ENCODE peak calls at places on chromosomes 13 and 19, in ten cellular contexts. L is HCT116; J is lung; M is CD8-positive, alpha-beta T cell; Q is heart right ventricle; Y is Panc1; K is heart left ventricle; R is lower lobe of right lung; U is thoracic aorta; I is gastrocnemius medialis. X is an unnamed sample.

GRCh38 chr19:38726761-38727301 is 17.4 kb downstream of the CAPN12 start:
- ATAC-seq in U (no peak), Q (no peak), M (peak; percentile 52), Y (no peak), K (no peak), L (no peak), J (no peak), I (no peak), R (no peak), X (no peak)

GRCh38 chr13:102838273-102838672 is 7.6 kb upstream of the ERCC5 start:
- ATAC-seq in M (no peak), L (no peak), R (no peak), K (no peak), Q (no peak), J (no peak), Y (no peak), I (no peak), U (no peak), X (no peak)

GRCh38 chr19:30557927-30558557 is 185.9 kb downstream of the ZNF536 start:
- ATAC-seq in Y (no peak), M (no peak), K (no peak), L (no peak), Q (no peak), R (no peak), I (no peak), J (no peak), U (no peak), X (no peak)

GRCh38 chr19:9431475-9431874 is 3.9 kb downstream of the ZNF266 start:
- ATAC-seq in U (no peak), R (no peak), Y (peak; percentile 62), L (peak; percentile 29), Q (peak; percentile 26), K (peak; percentile 52), I (no peak), J (no peak), M (no peak), X (no peak)

GRCh38 chr13:39881887-39882286 is 226.4 kb downstream of the COG6 start:
- ATAC-seq in R (no peak), U (no peak), I (no peak), Q (no peak), J (no peak), K (no peak), Y (no peak), L (no peak), M (no peak), X (no peak)

GRCh38 chr19:33310606-33311325 is 8.4 kb upstream of the CEBPA start:
- ATAC-seq in K (no peak), I (peak; percentile 86), R (peak; percentile 90), L (peak; percentile 34), J (peak; percentile 50), M (no peak), U (no peak), Y (peak; percentile 39), Q (no peak), X (no peak)

GRCh38 chr13:98068511-98068910 is 74.4 kb upstream of the FARP1 start:
- ATAC-seq in R (peak; percentile 77), J (no peak), Q (no peak), Y (no peak), K (no peak), L (no peak), M (no peak), U (no peak), I (no peak), X (no peak)

GRCh38 chr13:20713751-20714150 is 10.3 kb downstream of the IL17D start:
- ATAC-seq in U (peak; percentile 18), Q (peak; percentile 41), I (no peak), K (peak; percentile 56), Y (no peak), L (no peak), R (no peak), J (no peak), M (no peak), X (no peak)

GRCh38 chr13:75489502-75490263 is 7.7 kb upstream of the TBC1D4 start:
- ATAC-seq in R (peak; percentile 87), Q (no peak), U (no peak), Y (no peak), L (no peak), J (peak; percentile 65), M (peak; percentile 29), I (no peak), K (no peak), X (no peak)

GRCh38 chr19:36092566-36092965 is 18.4 kb upstream of the OVOL3 start:
- ATAC-seq in Q (no peak), I (no peak), J (no peak), U (no peak), M (no peak), R (no peak), L (no peak), K (no peak), Y (peak; percentile 17), X (no peak)

GRCh38 chr19:3407556-3408516 is 41.5 kb downstream of the NFIC start:
- ATAC-seq in K (peak; percentile 1), U (no peak), I (peak; percentile 41), J (no peak), R (no peak), M (no peak), Q (peak; percentile 5), Y (no peak), L (no peak), X (no peak)

GRCh38 chr19:42497492-42498226 is 30.6 kb downstream of the CEACAM1 start:
- ATAC-seq in M (no peak), L (no peak), Y (no peak), I (no peak), K (no peak), J (no peak), Q (peak; percentile 33), U (no peak), R (peak; percentile 40), X (no peak)

GRCh38 chr13:45206340-45206739 is 5.5 kb upstream of the KCTD4 start:
- ATAC-seq in I (no peak), R (peak; percentile 44), Y (peak; percentile 91), Q (peak; percentile 16), U (peak; percentile 66), M (no peak), K (peak; percentile 65), J (peak; percentile 49), L (peak; percentile 83), X (peak; percentile 79)

GRCh38 chr19:32396046-32396652 is 9.4 kb upstream of the DPY19L3 start:
- ATAC-seq in R (no peak), J (no peak), U (no peak), L (no peak), K (no peak), I (no peak), M (no peak), Y (no peak), Q (no peak), X (no peak)

GRCh38 chr19:42159942-42160341 is 27.7 kb upstream of the POU2F2 start:
- ATAC-seq in K (no peak), L (no peak), J (no peak), M (no peak), Y (no peak), I (no peak), Q (no peak), U (no peak), R (no peak), X (no peak)

GRCh38 chr19:46862974-46863632 is 2.3 kb downstream of the ARHGAP35 start:
- ATAC-seq in R (no peak), K (no peak), Q (no peak), J (no peak), M (no peak), U (no peak), L (no peak), I (no peak), Y (no peak), X (no peak)

GRCh38 chr13:49454388-49455015 is 10.4 kb downstream of the SETDB2 start:
- ATAC-seq in L (no peak), K (no peak), R (no peak), Y (no peak), U (no peak), I (no peak), Q (no peak), M (peak; percentile 77), J (no peak), X (no peak)

GRCh38 chr13:34308725-34309124 is 490.8 kb downstream of the RFC3 start:
- ATAC-seq in K (no peak), Q (no peak), J (no peak), U (no peak), Y (no peak), M (no peak), L (no peak), R (no peak), I (no peak), X (no peak)

GRCh38 chr19:7681336-7682174 is 922 bp downstream of the TRAPPC5 start:
- ATAC-seq in M (peak; percentile 62), Y (peak; percentile 65), L (peak; percentile 72), I (peak; percentile 72), U (no peak), K (peak; percentile 76), Q (peak; percentile 72), J (peak; percentile 56), R (peak; percentile 79), X (peak; percentile 66)
- TF ChIP-seq CTCF in M (peak; percentile 57), Y (no peak), L (peak; percentile 74), I (peak; percentile 11), U (peak; percentile 26), K (peak; percentile 23), Q (peak; percentile 37), J (peak; percentile 47), R (peak; percentile 45), X (peak; percentile 52)

GRCh38 chr19:58084596-58085347 is 13.3 kb downstream of the ZSCAN18 start:
- ATAC-seq in U (no peak), J (no peak), R (peak; percentile 9), K (peak; percentile 21), L (no peak), Y (no peak), Q (no peak), I (no peak), M (no peak), X (no peak)
- H3K36me3 ChIP-seq in U (peaks cover 59% of the 10 kb centered on the region), J (peaks cover 41% of the 10 kb centered on the region), R (peaks cover 24% of the 10 kb centered on the region), K (peaks cover 37% of the 10 kb centered on the region), L (no peaks in the 10 kb centered on the region), Y (no peaks in the 10 kb centered on the region), Q (no peaks in the 10 kb centered on the region), I (peaks cover 43% of the 10 kb centered on the region), M (no peaks in the 10 kb centered on the region), X (no peaks in the 10 kb centered on the region)

DNA sequence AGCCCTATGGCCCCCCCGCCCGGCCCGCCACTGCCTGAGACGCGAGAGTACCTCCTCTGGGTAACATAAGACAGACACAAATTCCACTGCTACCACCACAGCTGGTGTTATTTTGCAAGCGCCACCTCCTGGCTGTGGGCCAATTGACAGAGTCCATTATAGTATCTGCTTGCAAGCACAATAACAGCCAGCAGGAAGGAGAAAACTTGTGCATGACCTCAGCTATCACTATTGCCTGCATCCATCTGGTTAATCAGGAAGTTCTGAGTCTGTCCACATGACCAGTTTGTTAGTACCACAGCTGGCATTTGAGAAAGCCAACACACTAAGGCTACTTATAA is 25.3 kb upstream of the OR10H2 start:
- ATAC-seq in I (no peak), M (no peak), R (peak; percentile 46), L (peak; percentile 76), K (peak; percentile 89), Y (no peak), Q (peak; percentile 91), U (no peak), J (no peak), X (peak; percentile 77)
- TF ChIP-seq CTCF in I (no peak), M (no peak), R (no peak), L (no peak), K (no peak), Y (no peak), Q (no peak), U (no peak), J (no peak), X (no peak)

GRCh38 chr19:7468840-7469239 is 20.0 kb downstream of the PEX11G start:
- ATAC-seq in M (no peak), J (no peak), K (no peak), I (no peak), L (no peak), Q (no peak), R (no peak), U (no peak), Y (no peak), X (no peak)
- H3K36me3 ChIP-seq in M (peaks cover 76% of the 10 kb centered on the region), J (peaks cover 59% of the 10 kb centered on the region), K (peaks cover 66% of the 10 kb centered on the region), I (peaks cover 59% of the 10 kb centered on the region), L (no peaks in the 10 kb centered on the region), Q (no peaks in the 10 kb centered on the region), R (peaks cover 85% of the 10 kb centered on the region), U (peaks cover 45% of the 10 kb centered on the region), Y (no peaks in the 10 kb centered on the region), X (peaks cover 88% of the 10 kb centered on the region)